ENCODE peak calls at places on chromosomes 12 and 14, in five cellular contexts. One of them, this sample, is unnamed.

GRCh38 chr12:16118586-16118985 is 158.9 kb downstream of the SLC15A5 start:
- DNase-seq in GM10248: no peak
- DNase-seq in AG04450: no peak
- DNase-seq in iPS DF 19.7: no peak
- DNase-seq in T follicular helper cell: no peak
- DNase-seq in this sample: no peak

GRCh38 chr14:20757963-20758362 is 10.2 kb upstream of the EDDM3B start:
- DNase-seq in GM10248: peak
- DNase-seq in AG04450: no peak
- DNase-seq in iPS DF 19.7: no peak
- DNase-seq in T follicular helper cell: peak
- DNase-seq in this sample: peak

GRCh38 chr12:77099799-77100198 is 34.4 kb upstream of the E2F7 start:
- DNase-seq in GM10248: no peak
- DNase-seq in AG04450: no peak
- DNase-seq in iPS DF 19.7: no peak
- DNase-seq in T follicular helper cell: no peak
- DNase-seq in this sample: no peak

GRCh38 chr12:53223391-53224267 is 8.4 kb downstream of the RARG start:
- DNase-seq in GM10248: no peak
- DNase-seq in AG04450: no peak
- DNase-seq in iPS DF 19.7: no peak
- DNase-seq in T follicular helper cell: no peak
- DNase-seq in this sample: peak

GRCh38 chr12:124684971-124685688 is 117.7 kb upstream of the NCOR2 start:
- DNase-seq in GM10248: no peak
- DNase-seq in AG04450: no peak
- DNase-seq in iPS DF 19.7: no peak
- DNase-seq in T follicular helper cell: no peak
- DNase-seq in this sample: no peak

GRCh38 chr12:31603546-31604009 is 12.6 kb upstream of the DENND5B start:
- DNase-seq in GM10248: peak
- DNase-seq in AG04450: no peak
- DNase-seq in iPS DF 19.7: no peak
- DNase-seq in T follicular helper cell: no peak
- DNase-seq in this sample: no peak

GRCh38 chr12:12072064-12072760 is 1.5 kb downstream of the BCL2L14 start:
- DNase-seq in GM10248: peak
- DNase-seq in AG04450: no peak
- DNase-seq in iPS DF 19.7: no peak
- DNase-seq in T follicular helper cell: no peak
- DNase-seq in this sample: peak

GRCh38 chr12:104630230-104630670 is 173.5 kb downstream of the CHST11 start:
- DNase-seq in GM10248: no peak
- DNase-seq in AG04450: no peak
- DNase-seq in iPS DF 19.7: no peak
- DNase-seq in T follicular helper cell: no peak
- DNase-seq in this sample: no peak

This sample was measured in stimulated activated naive CD4-positive, alpha-beta T cell.